ENCODE peak calls at places on chromosomes 1 and 21, in eight cellular contexts. One of them, this sample, is unnamed. For H3K36me3, the result is how much of the 10 kb centered on the place peaks cover.

GRCh38 chr1:1923681-1924000 is 4.6 kb upstream of the TMEM52 start:
- DNase-seq in CD8-positive, alpha-beta T cell: no peak
- DNase-seq in tibial artery: no peak
- DNase-seq in mesenchymal stem cell: no peak
- DNase-seq in psoas muscle: no peak
- DNase-seq in RWPE2: peak
- DNase-seq in effector memory CD4-positive, alpha-beta T cell: no peak
- DNase-seq in GM12878: no peak
- DNase-seq in this sample: no peak

GRCh38 chr21:45970674-45971486 is 10.7 kb upstream of the COL6A1 start:
- DNase-seq in CD8-positive, alpha-beta T cell: peak
- DNase-seq in tibial artery: peak
- DNase-seq in mesenchymal stem cell: peak
- DNase-seq in psoas muscle: peak
- DNase-seq in RWPE2: peak
- DNase-seq in effector memory CD4-positive, alpha-beta T cell: no peak
- DNase-seq in GM12878: no peak
- DNase-seq in this sample: peak

GRCh38 chr1:58841455-58841854 is 57.6 kb upstream of the JUN start:
- DNase-seq in CD8-positive, alpha-beta T cell: no peak
- DNase-seq in tibial artery: no peak
- DNase-seq in mesenchymal stem cell: no peak
- DNase-seq in psoas muscle: no peak
- DNase-seq in RWPE2: no peak
- DNase-seq in effector memory CD4-positive, alpha-beta T cell: peak
- DNase-seq in GM12878: no peak
- DNase-seq in this sample: no peak

GRCh38 chr1:228434674-228435073 is 18.0 kb upstream of the TRIM17 start:
- DNase-seq in CD8-positive, alpha-beta T cell: no peak
- DNase-seq in tibial artery: no peak
- DNase-seq in mesenchymal stem cell: no peak
- DNase-seq in psoas muscle: no peak
- DNase-seq in RWPE2: no peak
- DNase-seq in effector memory CD4-positive, alpha-beta T cell: no peak
- DNase-seq in GM12878: no peak
- DNase-seq in this sample: no peak

GRCh38 chr1:15246960-15247614 is at the start of gene FHAD1:
- DNase-seq in CD8-positive, alpha-beta T cell: peak
- DNase-seq in tibial artery: no peak
- DNase-seq in mesenchymal stem cell: peak
- DNase-seq in psoas muscle: no peak
- DNase-seq in RWPE2: no peak
- DNase-seq in effector memory CD4-positive, alpha-beta T cell: peak
- DNase-seq in GM12878: no peak
- DNase-seq in this sample: peak

GRCh38 chr21:35208810-35209517 is 159.9 kb upstream of the RUNX1 start:
- DNase-seq in CD8-positive, alpha-beta T cell: no peak
- DNase-seq in tibial artery: no peak
- DNase-seq in mesenchymal stem cell: peak
- DNase-seq in psoas muscle: no peak
- DNase-seq in RWPE2: no peak
- DNase-seq in effector memory CD4-positive, alpha-beta T cell: no peak
- DNase-seq in GM12878: no peak
- DNase-seq in this sample: no peak

GRCh38 chr1:181936768-181937581 is 124.5 kb downstream of the ZNF648 start:
- DNase-seq in CD8-positive, alpha-beta T cell: peak
- DNase-seq in tibial artery: no peak
- DNase-seq in mesenchymal stem cell: no peak
- DNase-seq in psoas muscle: no peak
- DNase-seq in RWPE2: no peak
- DNase-seq in effector memory CD4-positive, alpha-beta T cell: peak
- DNase-seq in GM12878: peak
- DNase-seq in this sample: no peak

GRCh38 chr1:116585886-116586285 is 15.1 kb upstream of the CD58 start:
- DNase-seq in CD8-positive, alpha-beta T cell: no peak
- DNase-seq in tibial artery: no peak
- DNase-seq in mesenchymal stem cell: no peak
- DNase-seq in psoas muscle: no peak
- DNase-seq in RWPE2: no peak
- DNase-seq in effector memory CD4-positive, alpha-beta T cell: no peak
- DNase-seq in GM12878: no peak
- DNase-seq in this sample: no peak

GRCh38 chr1:116911166-116911553 is 1.4 kb downstream of the PTGFRN start:
- DNase-seq in CD8-positive, alpha-beta T cell: no peak
- DNase-seq in tibial artery: no peak
- DNase-seq in mesenchymal stem cell: peak
- DNase-seq in psoas muscle: no peak
- DNase-seq in RWPE2: no peak
- DNase-seq in effector memory CD4-positive, alpha-beta T cell: no peak
- DNase-seq in GM12878: no peak
- DNase-seq in this sample: peak

GRCh38 chr1:155859881-155860841 is 794 bp downstream of the SYT11 start:
- DNase-seq in CD8-positive, alpha-beta T cell: peak
- DNase-seq in tibial artery: peak
- DNase-seq in mesenchymal stem cell: peak
- DNase-seq in psoas muscle: peak
- DNase-seq in RWPE2: no peak
- DNase-seq in effector memory CD4-positive, alpha-beta T cell: peak
- DNase-seq in GM12878: no peak
- DNase-seq in this sample: peak

GRCh38 chr1:47906466-47907191 is 90.6 kb downstream of the TRABD2B start:
- DNase-seq in CD8-positive, alpha-beta T cell: no peak
- DNase-seq in tibial artery: no peak
- DNase-seq in mesenchymal stem cell: no peak
- DNase-seq in psoas muscle: no peak
- DNase-seq in RWPE2: no peak
- DNase-seq in effector memory CD4-positive, alpha-beta T cell: no peak
- DNase-seq in GM12878: no peak
- DNase-seq in this sample: no peak

GRCh38 chr21:33078907-33079582 is 9.1 kb downstream of the OLIG1 start:
- DNase-seq in CD8-positive, alpha-beta T cell: peak
- DNase-seq in tibial artery: no peak
- DNase-seq in mesenchymal stem cell: peak
- DNase-seq in psoas muscle: no peak
- DNase-seq in RWPE2: no peak
- DNase-seq in effector memory CD4-positive, alpha-beta T cell: no peak
- DNase-seq in GM12878: peak
- DNase-seq in this sample: no peak

GRCh38 chr1:228166170-228166936 is 749 bp downstream of the IBA57 start:
- DNase-seq in CD8-positive, alpha-beta T cell: peak
- DNase-seq in tibial artery: peak
- DNase-seq in mesenchymal stem cell: peak
- DNase-seq in psoas muscle: peak
- DNase-seq in RWPE2: peak
- DNase-seq in effector memory CD4-positive, alpha-beta T cell: peak
- DNase-seq in GM12878: no peak
- DNase-seq in this sample: no peak

GRCh38 chr1:115469703-115470476 is 131.8 kb upstream of the NGF start:
- DNase-seq in CD8-positive, alpha-beta T cell: no peak
- DNase-seq in tibial artery: no peak
- DNase-seq in mesenchymal stem cell: peak
- DNase-seq in psoas muscle: peak
- DNase-seq in RWPE2: peak
- DNase-seq in effector memory CD4-positive, alpha-beta T cell: no peak
- DNase-seq in GM12878: no peak
- DNase-seq in this sample: peak

GRCh38 chr1:109503935-109504334 is 5.6 kb downstream of the AMIGO1 start:
- DNase-seq in CD8-positive, alpha-beta T cell: no peak
- DNase-seq in tibial artery: no peak
- DNase-seq in mesenchymal stem cell: no peak
- DNase-seq in psoas muscle: no peak
- DNase-seq in RWPE2: no peak
- DNase-seq in effector memory CD4-positive, alpha-beta T cell: no peak
- DNase-seq in GM12878: no peak
- DNase-seq in this sample: no peak

DNA sequence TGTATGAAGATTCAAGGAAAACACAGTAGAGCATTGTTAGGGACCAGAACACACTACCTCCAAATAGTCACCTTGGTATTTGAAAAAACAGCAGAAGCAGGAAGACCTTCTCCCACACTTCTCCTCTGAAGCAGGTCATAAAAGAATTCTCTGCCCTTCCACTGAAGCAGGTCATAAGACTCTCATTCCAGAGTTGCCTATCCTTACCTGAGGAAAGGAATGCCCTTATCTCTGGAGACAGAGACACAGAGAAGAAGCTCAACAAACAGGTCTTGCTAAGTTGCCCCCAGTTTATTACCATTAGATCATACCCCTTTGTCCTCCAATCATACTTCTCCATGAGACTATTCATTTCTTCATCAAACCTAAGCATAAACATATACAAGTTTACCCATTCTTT is 225.8 kb upstream of the TNR start:
- DNase-seq in CD8-positive, alpha-beta T cell: no peak
- DNase-seq in tibial artery: no peak
- DNase-seq in mesenchymal stem cell: no peak
- DNase-seq in psoas muscle: no peak
- DNase-seq in RWPE2: no peak
- DNase-seq in effector memory CD4-positive, alpha-beta T cell: no peak
- DNase-seq in GM12878: no peak
- DNase-seq in this sample: no peak
- H3K36me3 ChIP-seq in CD8-positive, alpha-beta T cell: under half
- H3K36me3 ChIP-seq in tibial artery: under half
- H3K36me3 ChIP-seq in mesenchymal stem cell: under half
- H3K36me3 ChIP-seq in psoas muscle: under half
- H3K36me3 ChIP-seq in RWPE2: under half
- H3K36me3 ChIP-seq in effector memory CD4-positive, alpha-beta T cell: under half
- H3K36me3 ChIP-seq in GM12878: under half
- H3K36me3 ChIP-seq in this sample: under half

GRCh38 chr1:147609358-147609757 is 61.0 kb downstream of the ACP6 start:
- DNase-seq in CD8-positive, alpha-beta T cell: no peak
- DNase-seq in tibial artery: no peak
- DNase-seq in mesenchymal stem cell: no peak
- DNase-seq in psoas muscle: no peak
- DNase-seq in RWPE2: no peak
- DNase-seq in effector memory CD4-positive, alpha-beta T cell: no peak
- DNase-seq in GM12878: no peak
- DNase-seq in this sample: no peak

GRCh38 chr1:147611021-147611426 is 59.3 kb downstream of the ACP6 start:
- DNase-seq in CD8-positive, alpha-beta T cell: no peak
- DNase-seq in tibial artery: no peak
- DNase-seq in mesenchymal stem cell: no peak
- DNase-seq in psoas muscle: no peak
- DNase-seq in RWPE2: no peak
- DNase-seq in effector memory CD4-positive, alpha-beta T cell: no peak
- DNase-seq in GM12878: peak
- DNase-seq in this sample: no peak

GRCh38 chr1:147612366-147612765 is 58.0 kb downstream of the ACP6 start:
- DNase-seq in CD8-positive, alpha-beta T cell: no peak
- DNase-seq in tibial artery: no peak
- DNase-seq in mesenchymal stem cell: peak
- DNase-seq in psoas muscle: no peak
- DNase-seq in RWPE2: no peak
- DNase-seq in effector memory CD4-positive, alpha-beta T cell: no peak
- DNase-seq in GM12878: no peak
- DNase-seq in this sample: no peak

GRCh38 chr1:147611587-147611986 is 58.7 kb downstream of the ACP6 start:
- DNase-seq in CD8-positive, alpha-beta T cell: no peak
- DNase-seq in tibial artery: no peak
- DNase-seq in mesenchymal stem cell: no peak
- DNase-seq in psoas muscle: no peak
- DNase-seq in RWPE2: no peak
- DNase-seq in effector memory CD4-positive, alpha-beta T cell: no peak
- DNase-seq in GM12878: no peak
- DNase-seq in this sample: no peak

GRCh38 chr1:147613506-147613905 is 56.8 kb downstream of the ACP6 start:
- DNase-seq in CD8-positive, alpha-beta T cell: no peak
- DNase-seq in tibial artery: no peak
- DNase-seq in mesenchymal stem cell: no peak
- DNase-seq in psoas muscle: no peak
- DNase-seq in RWPE2: no peak
- DNase-seq in effector memory CD4-positive, alpha-beta T cell: no peak
- DNase-seq in GM12878: no peak
- DNase-seq in this sample: no peak
- H3K36me3 ChIP-seq in CD8-positive, alpha-beta T cell: under half
- H3K36me3 ChIP-seq in tibial artery: half or more
- H3K36me3 ChIP-seq in mesenchymal stem cell: under half
- H3K36me3 ChIP-seq in psoas muscle: under half
- H3K36me3 ChIP-seq in RWPE2: under half
- H3K36me3 ChIP-seq in effector memory CD4-positive, alpha-beta T cell: under half
- H3K36me3 ChIP-seq in GM12878: under half
- H3K36me3 ChIP-seq in this sample: under half

DNA sequence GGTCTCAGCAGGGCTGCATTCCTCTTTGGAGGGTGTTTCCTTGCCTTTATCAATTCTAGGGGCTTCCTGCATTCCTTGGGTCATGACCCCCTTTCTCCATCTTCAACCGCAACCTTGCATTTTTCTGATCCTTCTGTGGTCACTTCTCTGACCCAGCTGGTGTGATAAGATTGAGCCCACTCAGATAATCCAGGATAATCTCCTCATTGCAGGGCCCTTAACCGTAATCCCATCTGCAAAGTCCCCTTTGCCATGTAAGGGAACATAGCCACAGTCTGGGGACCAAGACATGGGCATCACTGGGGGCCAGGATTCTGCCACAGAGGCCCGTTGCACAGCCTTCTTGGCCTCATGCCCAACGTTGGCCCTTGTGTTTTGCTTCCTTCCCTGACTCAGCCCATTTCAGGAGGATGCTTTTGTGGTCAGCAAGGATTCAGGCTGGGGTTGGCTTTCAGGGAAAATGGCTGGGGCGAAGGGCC is 35.0 kb upstream of the IL19 start:
- DNase-seq in CD8-positive, alpha-beta T cell: no peak
- DNase-seq in tibial artery: no peak
- DNase-seq in mesenchymal stem cell: peak
- DNase-seq in psoas muscle: no peak
- DNase-seq in RWPE2: no peak
- DNase-seq in effector memory CD4-positive, alpha-beta T cell: no peak
- DNase-seq in GM12878: no peak
- DNase-seq in this sample: no peak
- H3K36me3 ChIP-seq in CD8-positive, alpha-beta T cell: under half
- H3K36me3 ChIP-seq in tibial artery: half or more
- H3K36me3 ChIP-seq in mesenchymal stem cell: half or more
- H3K36me3 ChIP-seq in psoas muscle: under half
- H3K36me3 ChIP-seq in RWPE2: under half
- H3K36me3 ChIP-seq in effector memory CD4-positive, alpha-beta T cell: under half
- H3K36me3 ChIP-seq in GM12878: under half
- H3K36me3 ChIP-seq in this sample: under half

GRCh38 chr1:234604726-234605492 is 5.1 kb downstream of the IRF2BP2 start:
- DNase-seq in CD8-positive, alpha-beta T cell: no peak
- DNase-seq in tibial artery: no peak
- DNase-seq in mesenchymal stem cell: peak
- DNase-seq in psoas muscle: no peak
- DNase-seq in RWPE2: no peak
- DNase-seq in effector memory CD4-positive, alpha-beta T cell: no peak
- DNase-seq in GM12878: no peak
- DNase-seq in this sample: no peak

GRCh38 chr1:234602334-234603220 is 7.4 kb downstream of the IRF2BP2 start:
- DNase-seq in CD8-positive, alpha-beta T cell: no peak
- DNase-seq in tibial artery: no peak
- DNase-seq in mesenchymal stem cell: peak
- DNase-seq in psoas muscle: no peak
- DNase-seq in RWPE2: no peak
- DNase-seq in effector memory CD4-positive, alpha-beta T cell: no peak
- DNase-seq in GM12878: no peak
- DNase-seq in this sample: no peak

GRCh38 chr1:234603221-234604204 is 6.5 kb downstream of the IRF2BP2 start:
- DNase-seq in CD8-positive, alpha-beta T cell: no peak
- DNase-seq in tibial artery: no peak
- DNase-seq in mesenchymal stem cell: peak
- DNase-seq in psoas muscle: no peak
- DNase-seq in RWPE2: no peak
- DNase-seq in effector memory CD4-positive, alpha-beta T cell: no peak
- DNase-seq in GM12878: no peak
- DNase-seq in this sample: no peak

GRCh38 chr1:234605493-234605982 is 4.4 kb downstream of the IRF2BP2 start:
- DNase-seq in CD8-positive, alpha-beta T cell: no peak
- DNase-seq in tibial artery: no peak
- DNase-seq in mesenchymal stem cell: no peak
- DNase-seq in psoas muscle: no peak
- DNase-seq in RWPE2: no peak
- DNase-seq in effector memory CD4-positive, alpha-beta T cell: no peak
- DNase-seq in GM12878: no peak
- DNase-seq in this sample: no peak

GRCh38 chr1:234604393-234604725 is 5.6 kb downstream of the IRF2BP2 start:
- DNase-seq in CD8-positive, alpha-beta T cell: no peak
- DNase-seq in tibial artery: no peak
- DNase-seq in mesenchymal stem cell: no peak
- DNase-seq in psoas muscle: no peak
- DNase-seq in RWPE2: no peak
- DNase-seq in effector memory CD4-positive, alpha-beta T cell: no peak
- DNase-seq in GM12878: no peak
- DNase-seq in this sample: no peak
- H3K36me3 ChIP-seq in CD8-positive, alpha-beta T cell: under half
- H3K36me3 ChIP-seq in tibial artery: under half
- H3K36me3 ChIP-seq in mesenchymal stem cell: under half
- H3K36me3 ChIP-seq in psoas muscle: under half
- H3K36me3 ChIP-seq in RWPE2: half or more
- H3K36me3 ChIP-seq in effector memory CD4-positive, alpha-beta T cell: under half
- H3K36me3 ChIP-seq in GM12878: under half
- H3K36me3 ChIP-seq in this sample: under half